ENCODE peak calls at places on chromosomes 13 and 19, in eight cellular contexts. Y, N, I, V, X, C, U and Z are unnamed samples.

GRCh38 chr19:38719761-38720558 is 24.3 kb downstream of the CAPN12 start:
- DNase-seq in C (no peak), X (no peak), N (no peak), I (no peak), U (no peak), V (no peak), Y (no peak), Z (no peak)

GRCh38 chr19:31554360-31554759 is 205.1 kb upstream of the TSHZ3 start:
- DNase-seq in X (no peak), Y (peak; percentile 64), U (no peak), V (no peak), N (no peak), C (no peak), I (no peak), Z (no peak)

GRCh38 chr19:10380311-10381102 is at the start of gene TYK2:
- DNase-seq in X (peak; percentile 99), N (peak; percentile 99), I (peak; percentile 100), V (peak; percentile 79), C (peak; percentile 99), Y (peak; percentile 98), U (peak; percentile 94), Z (peak; percentile 98)

GRCh38 chr19:47699360-47699917 is 13.8 kb upstream of the EHD2 start:
- DNase-seq in Y (no peak), U (peak; percentile 21), I (peak; percentile 37), N (peak; percentile 47), C (no peak), X (peak; percentile 80), V (no peak), Z (peak; percentile 85)

GRCh38 chr13:97932006-97932405 is 21.5 kb upstream of the IPO5 start:
- DNase-seq in I (no peak), N (no peak), C (no peak), X (no peak), U (no peak), V (no peak), Y (no peak), Z (no peak)

GRCh38 chr19:18762125-18763023 is 28.7 kb downstream of the COMP start:
- DNase-seq in Y (peak; percentile 80), I (peak; percentile 59), U (no peak), X (no peak), V (no peak), C (peak; percentile 92), N (peak; percentile 79), Z (no peak)

GRCh38 chr19:5153601-5154128 is 184.8 kb downstream of the KDM4B start:
- DNase-seq in Y (no peak), U (no peak), N (no peak), C (no peak), I (no peak), V (no peak), X (no peak), Z (peak; percentile 69)

GRCh38 chr13:31903072-31903815 is 128.3 kb upstream of the FRY start:
- DNase-seq in Y (no peak), V (no peak), I (no peak), U (no peak), X (no peak), C (no peak), N (no peak), Z (no peak)

GRCh38 chr19:18023596-18024212 is 15.7 kb downstream of the ARRDC2 start:
- DNase-seq in X (peak; percentile 58), C (no peak), Y (peak; percentile 92), V (no peak), I (peak; percentile 43), U (peak; percentile 81), N (peak; percentile 95), Z (peak; percentile 95)

GRCh38 chr13:39039033-39039432 is 777 bp downstream of the NHLRC3 start:
- DNase-seq in V (no peak), N (no peak), X (no peak), Y (no peak), I (no peak), U (no peak), C (no peak), Z (no peak)